ENCODE peak calls at places on chromosomes 3 and 15, in seven cellular contexts. One of them, this sample, is unnamed. For H3K4me1, the result is how much of the 10 kb centered on the place peaks cover.

GRCh38 chr3:171429635-171430034 is 30.6 kb downstream of the TNIK start:
- DNase-seq in astrocyte: no peak
- DNase-seq in fibroblast of lung: no peak
- DNase-seq in neural progenitor cell: no peak
- DNase-seq in K562: no peak
- DNase-seq in keratinocyte: no peak
- DNase-seq in mammary epithelial cell: no peak
- DNase-seq in this sample: no peak

GRCh38 chr3:71087109-71088018 is 496.2 kb downstream of the FOXP1 start:
- DNase-seq in astrocyte: peak
- DNase-seq in fibroblast of lung: peak
- DNase-seq in neural progenitor cell: no peak
- DNase-seq in K562: no peak
- DNase-seq in keratinocyte: no peak
- DNase-seq in mammary epithelial cell: peak
- DNase-seq in this sample: no peak

GRCh38 chr3:103218793-103219192 is 784.0 kb downstream of the ZPLD1 start:
- DNase-seq in astrocyte: peak
- DNase-seq in fibroblast of lung: no peak
- DNase-seq in neural progenitor cell: no peak
- DNase-seq in K562: no peak
- DNase-seq in keratinocyte: no peak
- DNase-seq in mammary epithelial cell: no peak
- DNase-seq in this sample: no peak

GRCh38 chr15:57857871-57858270 is 151.4 kb downstream of the POLR2M start:
- DNase-seq in astrocyte: no peak
- DNase-seq in fibroblast of lung: no peak
- DNase-seq in neural progenitor cell: no peak
- DNase-seq in K562: no peak
- DNase-seq in keratinocyte: no peak
- DNase-seq in mammary epithelial cell: no peak
- DNase-seq in this sample: no peak

GRCh38 chr3:53799338-53799865 is 46.8 kb downstream of the CHDH start:
- DNase-seq in astrocyte: no peak
- DNase-seq in fibroblast of lung: no peak
- DNase-seq in neural progenitor cell: no peak
- DNase-seq in K562: no peak
- DNase-seq in keratinocyte: no peak
- DNase-seq in mammary epithelial cell: no peak
- DNase-seq in this sample: peak

GRCh38 chr3:166322394-166322793 is 485.2 kb upstream of the BCHE start:
- DNase-seq in astrocyte: no peak
- DNase-seq in fibroblast of lung: no peak
- DNase-seq in neural progenitor cell: no peak
- DNase-seq in K562: no peak
- DNase-seq in keratinocyte: no peak
- DNase-seq in mammary epithelial cell: peak
- DNase-seq in this sample: no peak

GRCh38 chr3:138381950-138382715 is 33.8 kb downstream of the MRAS start:
- DNase-seq in astrocyte: peak
- DNase-seq in fibroblast of lung: peak
- DNase-seq in neural progenitor cell: peak
- DNase-seq in K562: no peak
- DNase-seq in keratinocyte: peak
- DNase-seq in mammary epithelial cell: peak
- DNase-seq in this sample: peak

GRCh38 chr3:162034368-162034767 is 537.8 kb downstream of the OTOL1 start:
- DNase-seq in astrocyte: peak
- DNase-seq in fibroblast of lung: peak
- DNase-seq in neural progenitor cell: no peak
- DNase-seq in K562: no peak
- DNase-seq in keratinocyte: no peak
- DNase-seq in mammary epithelial cell: no peak
- DNase-seq in this sample: peak

GRCh38 chr3:167151671-167152070 is 228.4 kb downstream of the ZBBX start:
- DNase-seq in astrocyte: no peak
- DNase-seq in fibroblast of lung: no peak
- DNase-seq in neural progenitor cell: no peak
- DNase-seq in K562: no peak
- DNase-seq in keratinocyte: no peak
- DNase-seq in mammary epithelial cell: no peak
- DNase-seq in this sample: no peak

GRCh38 chr3:149188494-149188893 is 33.1 kb downstream of the CP start:
- DNase-seq in astrocyte: no peak
- DNase-seq in fibroblast of lung: no peak
- DNase-seq in neural progenitor cell: no peak
- DNase-seq in K562: no peak
- DNase-seq in keratinocyte: no peak
- DNase-seq in mammary epithelial cell: no peak
- DNase-seq in this sample: no peak

GRCh38 chr3:13595001-13595421 is 46.1 kb downstream of the FBLN2 start:
- DNase-seq in astrocyte: no peak
- DNase-seq in fibroblast of lung: no peak
- DNase-seq in neural progenitor cell: no peak
- DNase-seq in K562: no peak
- DNase-seq in keratinocyte: no peak
- DNase-seq in mammary epithelial cell: no peak
- DNase-seq in this sample: no peak

GRCh38 chr3:73520931-73521461 is 103.7 kb downstream of the PDZRN3 start:
- DNase-seq in astrocyte: no peak
- DNase-seq in fibroblast of lung: peak
- DNase-seq in neural progenitor cell: no peak
- DNase-seq in K562: no peak
- DNase-seq in keratinocyte: no peak
- DNase-seq in mammary epithelial cell: no peak
- DNase-seq in this sample: peak

GRCh38 chr3:51675201-51675611 is 4.2 kb downstream of the TEX264 start:
- DNase-seq in astrocyte: peak
- DNase-seq in fibroblast of lung: peak
- DNase-seq in neural progenitor cell: no peak
- DNase-seq in K562: no peak
- DNase-seq in keratinocyte: peak
- DNase-seq in mammary epithelial cell: peak
- DNase-seq in this sample: peak

GRCh38 chr3:134928392-134928791 is 133.3 kb downstream of the EPHB1 start:
- DNase-seq in astrocyte: no peak
- DNase-seq in fibroblast of lung: no peak
- DNase-seq in neural progenitor cell: no peak
- DNase-seq in K562: no peak
- DNase-seq in keratinocyte: no peak
- DNase-seq in mammary epithelial cell: no peak
- DNase-seq in this sample: no peak

GRCh38 chr3:112605285-112605684 is 35.7 kb downstream of the CCDC80 start:
- DNase-seq in astrocyte: peak
- DNase-seq in fibroblast of lung: peak
- DNase-seq in neural progenitor cell: no peak
- DNase-seq in K562: no peak
- DNase-seq in keratinocyte: no peak
- DNase-seq in mammary epithelial cell: peak
- DNase-seq in this sample: peak

GRCh38 chr3:103047640-103048370 is 613.0 kb downstream of the ZPLD1 start:
- DNase-seq in astrocyte: peak
- DNase-seq in fibroblast of lung: no peak
- DNase-seq in neural progenitor cell: no peak
- DNase-seq in K562: no peak
- DNase-seq in keratinocyte: no peak
- DNase-seq in mammary epithelial cell: no peak
- DNase-seq in this sample: no peak

GRCh38 chr3:185401319-185401955 is 38.5 kb downstream of the MAP3K13 start:
- DNase-seq in astrocyte: peak
- DNase-seq in fibroblast of lung: peak
- DNase-seq in neural progenitor cell: no peak
- DNase-seq in K562: no peak
- DNase-seq in keratinocyte: no peak
- DNase-seq in mammary epithelial cell: no peak
- DNase-seq in this sample: no peak

GRCh38 chr15:30882861-30883433 is 20.8 kb upstream of the FAN1 start:
- DNase-seq in astrocyte: no peak
- DNase-seq in fibroblast of lung: no peak
- DNase-seq in neural progenitor cell: no peak
- DNase-seq in K562: no peak
- DNase-seq in keratinocyte: no peak
- DNase-seq in mammary epithelial cell: no peak
- DNase-seq in this sample: no peak

GRCh38 chr3:160478338-160478737 is 28.8 kb upstream of the TRIM59 start:
- DNase-seq in astrocyte: peak
- DNase-seq in fibroblast of lung: peak
- DNase-seq in neural progenitor cell: no peak
- DNase-seq in K562: no peak
- DNase-seq in keratinocyte: no peak
- DNase-seq in mammary epithelial cell: no peak
- DNase-seq in this sample: peak

GRCh38 chr3:160481856-160482255 is 32.3 kb upstream of the TRIM59 start:
- DNase-seq in astrocyte: no peak
- DNase-seq in fibroblast of lung: no peak
- DNase-seq in neural progenitor cell: no peak
- DNase-seq in K562: no peak
- DNase-seq in keratinocyte: no peak
- DNase-seq in mammary epithelial cell: no peak
- DNase-seq in this sample: no peak

GRCh38 chr3:160479376-160479775 is 29.8 kb upstream of the TRIM59 start:
- DNase-seq in astrocyte: no peak
- DNase-seq in fibroblast of lung: no peak
- DNase-seq in neural progenitor cell: no peak
- DNase-seq in K562: no peak
- DNase-seq in keratinocyte: no peak
- DNase-seq in mammary epithelial cell: no peak
- DNase-seq in this sample: no peak

GRCh38 chr3:160482796-160483195 is 33.2 kb upstream of the TRIM59 start:
- DNase-seq in astrocyte: no peak
- DNase-seq in fibroblast of lung: no peak
- DNase-seq in neural progenitor cell: no peak
- DNase-seq in K562: no peak
- DNase-seq in keratinocyte: no peak
- DNase-seq in mammary epithelial cell: no peak
- DNase-seq in this sample: no peak

DNA sequence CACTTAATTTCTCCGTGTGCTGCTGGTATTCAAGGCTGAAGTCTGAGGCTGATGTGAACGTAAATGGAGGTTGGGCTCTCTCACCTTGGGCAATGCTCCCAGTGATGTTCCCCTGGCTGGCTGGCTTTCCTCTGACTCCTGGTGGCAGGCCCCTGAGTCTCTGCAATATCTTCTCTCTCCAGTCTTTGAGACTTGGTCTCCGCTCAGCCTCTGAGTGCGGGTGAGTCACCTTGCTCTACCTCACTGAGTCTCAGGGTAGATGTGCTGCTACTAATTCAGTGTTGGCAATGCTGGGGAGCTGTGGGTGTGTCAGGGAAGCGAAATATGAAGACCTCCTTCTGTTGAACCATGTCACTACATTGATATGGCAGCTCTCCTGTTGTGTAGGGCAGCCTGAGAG is 31.3 kb upstream of the TRIM59 start:
- DNase-seq in astrocyte: peak
- DNase-seq in fibroblast of lung: no peak
- DNase-seq in neural progenitor cell: no peak
- DNase-seq in K562: no peak
- DNase-seq in keratinocyte: no peak
- DNase-seq in mammary epithelial cell: peak
- DNase-seq in this sample: peak
- H3K4me1 ChIP-seq in astrocyte: under half
- H3K4me1 ChIP-seq in fibroblast of lung: under half
- H3K4me1 ChIP-seq in neural progenitor cell: under half
- H3K4me1 ChIP-seq in K562: under half
- H3K4me1 ChIP-seq in keratinocyte: under half
- H3K4me1 ChIP-seq in mammary epithelial cell: under half
- H3K4me1 ChIP-seq in this sample: under half

GRCh38 chr15:51267047-51267713 is 71.2 kb downstream of the CYP19A1 start:
- DNase-seq in astrocyte: no peak
- DNase-seq in fibroblast of lung: no peak
- DNase-seq in neural progenitor cell: peak
- DNase-seq in K562: no peak
- DNase-seq in keratinocyte: no peak
- DNase-seq in mammary epithelial cell: no peak
- DNase-seq in this sample: peak
- TF ChIP-seq EZH2 in astrocyte: peak
- TF ChIP-seq EZH2 in fibroblast of lung: peak
- TF ChIP-seq EZH2 in neural progenitor cell: peak
- TF ChIP-seq EZH2 in K562: no peak
- TF ChIP-seq EZH2 in keratinocyte: peak
- TF ChIP-seq EZH2 in mammary epithelial cell: no peak
- TF ChIP-seq EZH2 in this sample: no peak

GRCh38 chr3:100695696-100696095 is 13.6 kb upstream of the TFG start:
- DNase-seq in astrocyte: no peak
- DNase-seq in fibroblast of lung: no peak
- DNase-seq in neural progenitor cell: no peak
- DNase-seq in K562: no peak
- DNase-seq in keratinocyte: no peak
- DNase-seq in mammary epithelial cell: no peak
- DNase-seq in this sample: no peak
- H3K4me2 ChIP-seq in astrocyte: no peak
- H3K4me2 ChIP-seq in fibroblast of lung: no peak
- H3K4me2 ChIP-seq in neural progenitor cell: no peak
- H3K4me2 ChIP-seq in K562: no peak
- H3K4me2 ChIP-seq in keratinocyte: no peak
- H3K4me2 ChIP-seq in mammary epithelial cell: peak
- H3K4me2 ChIP-seq in this sample: no peak

GRCh38 chr3:32835943-32836342 is 18.1 kb downstream of the TRIM71 start:
- DNase-seq in astrocyte: no peak
- DNase-seq in fibroblast of lung: no peak
- DNase-seq in neural progenitor cell: peak
- DNase-seq in K562: no peak
- DNase-seq in keratinocyte: no peak
- DNase-seq in mammary epithelial cell: no peak
- DNase-seq in this sample: no peak

GRCh38 chr3:32835049-32835371 is 17.2 kb downstream of the TRIM71 start:
- DNase-seq in astrocyte: no peak
- DNase-seq in fibroblast of lung: no peak
- DNase-seq in neural progenitor cell: no peak
- DNase-seq in K562: no peak
- DNase-seq in keratinocyte: no peak
- DNase-seq in mammary epithelial cell: no peak
- DNase-seq in this sample: no peak

GRCh38 chr3:32837366-32837765 is 19.6 kb downstream of the TRIM71 start:
- DNase-seq in astrocyte: no peak
- DNase-seq in fibroblast of lung: no peak
- DNase-seq in neural progenitor cell: no peak
- DNase-seq in K562: no peak
- DNase-seq in keratinocyte: no peak
- DNase-seq in mammary epithelial cell: no peak
- DNase-seq in this sample: no peak

GRCh38 chr3:32837789-32838188 is 20.0 kb downstream of the TRIM71 start:
- DNase-seq in astrocyte: no peak
- DNase-seq in fibroblast of lung: no peak
- DNase-seq in neural progenitor cell: peak
- DNase-seq in K562: no peak
- DNase-seq in keratinocyte: no peak
- DNase-seq in mammary epithelial cell: no peak
- DNase-seq in this sample: no peak

DNA sequence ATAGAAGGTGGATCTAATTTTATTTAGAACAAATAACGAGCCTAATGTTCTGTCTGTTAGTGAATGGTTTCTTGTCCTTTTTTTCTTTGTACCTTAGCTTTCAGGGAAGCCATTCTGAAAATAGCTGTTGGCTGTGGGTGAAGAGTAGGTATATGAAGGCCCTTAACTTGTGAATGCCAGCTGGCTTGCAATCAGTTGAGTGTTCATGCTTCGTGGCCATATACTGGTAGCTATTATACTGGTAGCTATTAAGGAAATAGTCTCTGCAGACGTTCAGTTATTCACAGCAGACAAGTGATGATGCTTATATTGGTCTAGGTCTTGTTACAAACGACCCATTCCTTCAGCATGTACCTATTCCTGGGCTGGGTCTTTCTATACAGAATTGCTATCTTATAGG is 18.8 kb downstream of the TRIM71 start:
- DNase-seq in astrocyte: no peak
- DNase-seq in fibroblast of lung: no peak
- DNase-seq in neural progenitor cell: no peak
- DNase-seq in K562: no peak
- DNase-seq in keratinocyte: no peak
- DNase-seq in mammary epithelial cell: no peak
- DNase-seq in this sample: no peak
- H3K4me1 ChIP-seq in astrocyte: under half
- H3K4me1 ChIP-seq in fibroblast of lung: under half
- H3K4me1 ChIP-seq in neural progenitor cell: half or more
- H3K4me1 ChIP-seq in K562: under half
- H3K4me1 ChIP-seq in keratinocyte: under half
- H3K4me1 ChIP-seq in mammary epithelial cell: under half
- H3K4me1 ChIP-seq in this sample: under half

This sample was measured in GM23248.